ENCODE peak calls at places on chromosomes 2 and 18, in six cellular contexts. Q, U, P, L, R and X are unnamed samples.

GRCh38 chr2:1498176-1498575 is 84.9 kb downstream of the TPO start:
- DNase-seq in Q (no peak), U (no peak), P (no peak), L (no peak), R (peak), X (no peak)

GRCh38 chr18:32167980-32168379 is 21.9 kb upstream of the MEP1B start:
- DNase-seq in Q (no peak), U (no peak), P (peak), L (no peak), R (no peak), X (no peak)

GRCh38 chr18:56351911-56352502 is 286.4 kb downstream of the TXNL1 start:
- DNase-seq in Q (peak), U (no peak), P (peak), L (no peak), R (no peak), X (no peak)

GRCh38 chr2:60554649-60555065 is 1.2 kb upstream of the BCL11A start:
- DNase-seq in Q (peak), U (peak), P (no peak), L (no peak), R (peak), X (no peak)

GRCh38 chr2:118032169-118033013 is 18.5 kb upstream of the CCDC93 start:
- DNase-seq in Q (peak), U (peak), P (peak), L (peak), R (no peak), X (peak)

GRCh38 chr2:168456526-168457176 is 579 bp downstream of the CERS6 start:
- DNase-seq in Q (peak), U (peak), P (no peak), L (no peak), R (peak), X (peak)

GRCh38 chr2:108240966-108241365 is 1.2 kb downstream of the SULT1C3 start:
- DNase-seq in Q (no peak), U (no peak), P (no peak), L (no peak), R (no peak), X (no peak)

GRCh38 chr18:35117951-35118411 is 76.8 kb downstream of the MAPRE2 start:
- DNase-seq in Q (no peak), U (no peak), P (no peak), L (no peak), R (no peak), X (no peak)

GRCh38 chr2:32772623-32773221 is 144.9 kb downstream of the TTC27 start:
- DNase-seq in Q (peak), U (peak), P (peak), L (peak), R (no peak), X (peak)

GRCh38 chr2:101617188-101617587 is 80.3 kb upstream of the MAP4K4 start:
- DNase-seq in Q (no peak), U (no peak), P (peak), L (no peak), R (no peak), X (no peak)

GRCh38 chr18:48826271-48826670 is 124.5 kb downstream of the SMAD7 start:
- DNase-seq in Q (no peak), U (no peak), P (no peak), L (no peak), R (peak), X (no peak)

GRCh38 chr2:166519391-166519962 is 25.4 kb upstream of the SCN7A start:
- DNase-seq in Q (peak), U (no peak), P (no peak), L (no peak), R (no peak), X (no peak)

GRCh38 chr2:224901121-224901676 is 141.1 kb downstream of the DOCK10 start:
- DNase-seq in Q (no peak), U (no peak), P (no peak), L (no peak), R (no peak), X (no peak)

GRCh38 chr2:224908820-224909219 is 133.4 kb downstream of the DOCK10 start:
- DNase-seq in Q (peak), U (no peak), P (no peak), L (no peak), R (no peak), X (no peak)

GRCh38 chr2:224909885-224910517 is 132.3 kb downstream of the DOCK10 start:
- DNase-seq in Q (peak), U (peak), P (peak), L (no peak), R (no peak), X (no peak)

GRCh38 chr2:224904390-224904789 is 137.9 kb downstream of the DOCK10 start:
- DNase-seq in Q (no peak), U (no peak), P (no peak), L (no peak), R (no peak), X (peak)
- TF ChIP-seq CTCF in Q (no peak), U (no peak), P (no peak), L (no peak), R (no peak), X (no peak)

GRCh38 chr2:232876071-232876977 is 6.3 kb downstream of the SNORC start:
- DNase-seq in Q (peak), U (peak), P (no peak), L (peak), R (no peak), X (peak)
- TF ChIP-seq CTCF in Q (peak), U (peak), P (peak), L (no peak), R (peak), X (peak)

DNA sequence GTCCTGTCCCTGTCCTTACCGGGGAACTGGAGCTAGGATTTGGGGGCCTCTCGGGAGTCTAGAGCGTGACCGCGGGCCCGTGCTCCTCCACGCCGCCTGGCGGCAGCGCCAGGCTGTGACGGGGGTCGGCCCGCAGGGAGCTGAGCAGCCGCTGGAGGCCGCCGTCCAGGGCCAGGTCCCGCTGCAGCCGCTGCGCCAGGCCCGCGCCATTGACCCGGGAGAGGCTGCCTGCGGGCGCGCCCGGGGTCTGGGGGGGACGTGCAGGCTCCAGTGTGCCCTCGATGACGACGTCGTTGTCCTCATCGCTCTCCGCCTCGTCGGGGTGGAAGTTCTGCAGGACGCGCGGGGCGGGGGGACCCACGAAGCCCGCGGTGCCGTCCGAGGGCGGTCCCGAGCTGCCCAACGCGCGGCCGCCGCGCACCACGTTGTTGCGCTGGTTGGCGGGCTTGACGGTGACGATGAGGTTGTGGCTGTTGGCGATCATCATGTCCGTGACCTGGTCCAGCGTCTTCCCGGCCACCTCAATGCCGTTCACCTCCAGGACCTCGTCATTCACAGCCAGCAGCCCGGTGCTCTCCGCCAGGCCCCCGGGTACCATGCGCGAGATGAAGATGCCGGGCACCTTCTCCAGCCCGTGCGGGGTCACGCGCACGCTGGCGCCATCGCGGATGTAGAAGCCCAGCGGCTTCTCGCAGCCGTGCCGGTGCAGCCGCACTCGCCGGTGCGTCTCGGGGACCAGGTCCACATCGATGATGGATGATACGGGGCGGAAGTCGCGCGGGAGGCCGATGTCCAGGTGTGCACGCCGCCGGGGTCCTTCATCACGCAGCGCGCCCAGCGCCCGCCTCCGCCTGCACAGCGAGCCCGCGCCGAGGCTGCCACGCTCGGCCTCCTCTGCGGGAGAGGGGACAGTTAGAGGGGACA is 50.9 kb downstream of the ADNP2 start:
- DNase-seq in Q (peak), U (no peak), P (no peak), L (no peak), R (peak), X (peak)
- TF ChIP-seq CTCF in Q (peak), U (no peak), P (no peak), L (no peak), R (peak), X (peak)

GRCh38 chr2:178450574-178451429 is at the start of the genes PJVK and PRKRA:
- DNase-seq in Q (peak), U (peak), P (peak), L (peak), R (peak), X (peak)
- TF ChIP-seq CTCF in Q (no peak), U (no peak), P (no peak), L (no peak), R (peak), X (no peak)

GRCh38 chr2:207813221-207813916 is 43.7 kb upstream of the FZD5 start:
- DNase-seq in Q (peak), U (no peak), P (no peak), L (no peak), R (no peak), X (no peak)
- TF ChIP-seq CTCF in Q (peak), U (no peak), P (no peak), L (peak), R (no peak), X (no peak)

GRCh38 chr2:177812713-177813396 is 259.7 kb downstream of the PDE11A start:
- DNase-seq in Q (peak), U (no peak), P (peak), L (no peak), R (no peak), X (no peak)
- TF ChIP-seq CTCF in Q (no peak), U (no peak), P (peak), L (no peak), R (no peak), X (no peak)

GRCh38 chr18:58861353-58861752 is 3.3 kb upstream of the ZNF532 start:
- DNase-seq in Q (peak), U (no peak), P (no peak), L (no peak), R (no peak), X (no peak)

GRCh38 chr18:58862404-58862803 is 2.3 kb upstream of the ZNF532 start:
- DNase-seq in Q (no peak), U (no peak), P (no peak), L (peak), R (no peak), X (no peak)

GRCh38 chr18:58859935-58860334 is 4.7 kb upstream of the ZNF532 start:
- DNase-seq in Q (peak), U (no peak), P (no peak), L (no peak), R (no peak), X (no peak)

GRCh38 chr18:58861853-58862252 is 2.8 kb upstream of the ZNF532 start:
- DNase-seq in Q (peak), U (no peak), P (no peak), L (no peak), R (no peak), X (no peak)

DNA sequence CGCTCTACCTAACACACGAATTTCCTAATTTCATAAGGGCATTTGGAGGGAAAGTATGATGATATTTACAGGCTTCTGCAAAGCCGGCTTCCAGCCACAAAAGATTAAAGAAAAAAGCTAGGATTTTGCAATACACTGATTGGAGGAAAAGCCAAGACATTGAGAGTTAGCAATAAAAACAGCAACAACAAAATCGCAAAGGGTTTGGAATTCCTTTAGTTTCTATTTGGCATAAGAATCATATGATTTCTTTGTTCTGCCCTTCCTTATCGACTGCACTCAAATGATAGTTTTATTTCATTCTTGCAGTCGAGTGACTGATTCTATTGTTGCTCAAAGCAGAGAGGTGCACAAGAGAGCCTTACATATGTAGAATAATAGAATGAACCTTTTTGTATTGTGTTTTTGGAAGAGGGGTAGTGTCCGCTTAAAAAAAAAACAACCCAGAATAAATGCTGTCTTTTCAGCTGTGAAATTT is 3.9 kb upstream of the ZNF532 start:
- DNase-seq in Q (no peak), U (no peak), P (no peak), L (no peak), R (no peak), X (no peak)
- TF ChIP-seq CTCF in Q (no peak), U (no peak), P (no peak), L (no peak), R (no peak), X (no peak)

DNA sequence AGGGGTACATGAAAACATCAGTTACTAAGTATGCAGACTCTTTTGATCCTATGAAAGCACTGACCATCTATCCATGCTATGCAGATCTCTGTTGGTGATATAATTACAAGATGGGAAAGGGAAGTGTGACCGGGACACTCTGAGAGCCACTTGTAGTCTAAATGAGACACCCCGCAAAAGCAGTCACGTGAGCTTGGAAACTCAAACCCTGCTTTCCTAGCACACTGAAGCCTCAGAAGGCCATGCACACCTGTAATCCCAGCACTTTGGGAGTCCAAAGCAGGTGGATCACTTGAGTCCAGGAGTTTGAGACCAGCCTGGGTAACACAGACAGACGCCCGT is 137.5 kb downstream of the INO80D start:
- DNase-seq in Q (no peak), U (no peak), P (no peak), L (no peak), R (no peak), X (no peak)
- TF ChIP-seq CTCF in Q (no peak), U (no peak), P (no peak), L (no peak), R (no peak), X (no peak)

DNA sequence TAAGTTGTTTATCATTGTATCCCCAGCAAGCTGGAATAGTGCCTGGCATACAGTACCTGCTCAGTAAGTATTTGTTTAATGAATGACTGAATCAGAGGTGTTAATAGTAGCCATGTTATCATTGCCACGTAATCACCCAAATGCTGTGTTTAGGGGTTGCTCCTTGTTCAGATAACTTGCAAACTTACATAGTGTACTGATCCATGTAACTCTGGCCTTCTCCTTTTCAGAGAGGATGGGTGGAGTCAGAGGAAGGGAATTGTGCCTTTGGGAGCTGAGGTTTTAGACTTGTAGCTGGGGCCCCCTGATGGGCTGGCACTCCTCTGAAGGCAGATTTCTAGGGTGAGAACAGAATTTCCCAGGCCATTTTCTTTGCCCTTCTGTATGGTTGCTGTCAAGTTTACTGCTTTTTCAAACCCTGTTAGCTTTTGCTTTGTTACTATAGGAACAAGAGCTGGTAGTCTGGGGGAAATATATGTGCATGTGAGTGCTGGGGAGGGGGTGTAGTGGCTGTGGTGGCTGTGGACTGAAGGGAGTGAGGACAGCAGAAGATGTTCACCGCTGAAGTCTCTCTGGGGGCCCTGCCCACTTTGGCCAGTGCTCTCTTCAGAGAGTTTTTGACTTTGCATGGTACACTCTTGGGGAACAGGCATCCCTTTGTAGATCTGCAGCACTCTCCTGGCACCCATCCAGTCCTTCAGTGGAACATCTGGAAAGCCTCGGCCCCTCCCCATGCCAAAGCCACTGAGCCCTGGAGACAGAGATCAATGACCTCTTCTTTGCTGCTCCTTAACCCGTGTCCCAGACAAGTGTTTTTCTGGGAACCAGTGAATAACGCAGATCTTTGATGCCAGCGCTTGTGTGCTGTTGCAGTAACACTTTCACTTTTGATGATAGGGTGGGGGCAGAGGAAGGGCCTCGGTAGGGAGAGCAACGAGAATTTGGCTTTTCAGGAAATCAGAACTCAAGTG is 208.9 kb downstream of the PRKCE start:
- DNase-seq in Q (peak), U (no peak), P (peak), L (no peak), R (no peak), X (no peak)
- TF ChIP-seq CTCF in Q (no peak), U (no peak), P (no peak), L (no peak), R (no peak), X (no peak)